ENCODE peak calls at places on chromosomes 3 and 15, in ten cellular contexts. M is neural progenitor cell; I is GM23248; U is CD8-positive, alpha-beta T cell; V is A549; F is stomach; Q is breast epithelium; H is right lobe of liver; E is left ventricle myocardium inferior; J is fibroblast of lung. K is an unnamed sample.

GRCh38 chr3:120119846-120120510 is 25.7 kb upstream of the GSK3B start:
- DNase-seq in F (no peak), J (no peak), E (no peak), I (no peak), Q (no peak), M (no peak), U (no peak), V (no peak), H (no peak), K (no peak)

GRCh38 chr3:110530902-110531301 is 540.7 kb upstream of the NECTIN3 start:
- DNase-seq in H (no peak), Q (no peak), E (no peak), M (no peak), I (no peak), U (no peak), F (no peak), J (no peak), V (no peak), K (no peak)

GRCh38 chr3:127299276-127299675 is 11.4 kb upstream of the PRR20G start:
- DNase-seq in E (no peak), M (no peak), Q (no peak), V (no peak), F (no peak), H (no peak), I (peak; percentile 10), U (no peak), J (no peak), K (no peak)

GRCh38 chr3:27596334-27596841 is 112.2 kb upstream of the SLC4A7 start:
- DNase-seq in J (peak; percentile 38), M (no peak), E (no peak), U (no peak), V (peak; percentile 33), H (no peak), Q (no peak), I (peak; percentile 52), F (no peak), K (no peak)

GRCh38 chr3:151675858-151676615 is 57.7 kb upstream of the AADACL2 start:
- DNase-seq in F (no peak), M (no peak), Q (no peak), V (no peak), U (no peak), I (peak; percentile 28), E (no peak), H (no peak), J (no peak), K (no peak)

GRCh38 chr3:52527732-52528595 is 5.7 kb downstream of the NT5DC2 start:
- DNase-seq in F (no peak), U (no peak), M (no peak), E (peak; percentile 14), I (no peak), Q (peak; percentile 24), J (no peak), H (peak; percentile 16), V (no peak), K (no peak)

GRCh38 chr3:12810963-12811362 is 14.5 kb downstream of the CAND2 start:
- DNase-seq in U (no peak), H (no peak), E (no peak), F (no peak), Q (no peak), I (no peak), J (no peak), M (no peak), V (no peak), K (no peak)

GRCh38 chr3:83849331-83849730 is 1109.5 kb upstream of the CADM2 start:
- DNase-seq in E (no peak), V (no peak), U (no peak), H (no peak), J (no peak), I (no peak), Q (no peak), M (no peak), F (no peak), K (no peak)

GRCh38 chr3:108548304-108548703 is 37.9 kb upstream of the MYH15 start:
- DNase-seq in F (no peak), E (no peak), H (no peak), Q (no peak), M (no peak), J (peak; percentile 35), U (no peak), V (no peak), I (peak; percentile 54), K (no peak)

GRCh38 chr3:12897537-12898289 is 56.3 kb upstream of the RPL32 start:
- DNase-seq in V (no peak), M (no peak), H (peak; percentile 9), J (no peak), F (no peak), I (no peak), Q (no peak), U (no peak), E (no peak), K (peak; percentile 13)

GRCh38 chr3:187642861-187643260 is 27.3 kb downstream of the SST start:
- DNase-seq in Q (no peak), U (no peak), H (no peak), V (no peak), J (no peak), E (no peak), F (no peak), M (no peak), I (no peak), K (no peak)

GRCh38 chr3:194773666-194774455 is 88.2 kb downstream of the FAM43A start:
- DNase-seq in U (no peak), I (peak; percentile 72), V (no peak), M (no peak), E (no peak), F (no peak), J (peak; percentile 40), H (no peak), Q (no peak), K (no peak)

GRCh38 chr15:62346168-62346567 is 181.1 kb upstream of the C2CD4B start:
- DNase-seq in J (no peak), F (no peak), I (no peak), M (no peak), Q (no peak), E (no peak), U (no peak), H (no peak), V (no peak), K (no peak)

GRCh38 chr15:62343397-62343796 is 178.3 kb upstream of the C2CD4B start:
- DNase-seq in Q (no peak), U (no peak), H (no peak), J (no peak), M (no peak), V (no peak), E (no peak), I (no peak), F (no peak), K (no peak)

GRCh38 chr15:62348119-62348518 is 183.0 kb upstream of the C2CD4B start:
- DNase-seq in I (no peak), V (no peak), F (no peak), J (no peak), M (no peak), U (no peak), E (no peak), Q (no peak), H (no peak), K (no peak)

GRCh38 chr15:62342959-62343358 is 177.9 kb upstream of the C2CD4B start:
- DNase-seq in F (no peak), J (no peak), I (no peak), E (no peak), V (no peak), H (no peak), Q (no peak), U (no peak), M (no peak), K (no peak)

GRCh38 chr15:62344806-62345539 is 179.9 kb upstream of the C2CD4B start:
- DNase-seq in E (no peak), J (peak; percentile 57), V (peak; percentile 91), F (peak; percentile 75), M (peak; percentile 92), U (peak; percentile 2), Q (no peak), H (peak; percentile 62), I (peak; percentile 41), K (no peak)
- H3K4me3 ChIP-seq in E (no peak overlapping the region), J (no peak overlapping the region), V (peak overlapping the region; percentile 10), F (peak overlapping the region; percentile 28), M (peak overlapping the region; percentile 32), U (no peak overlapping the region), Q (peak overlapping the region; percentile 56), H (peak overlapping the region; percentile 32), I (no peak overlapping the region), K (no peak overlapping the region)

GRCh38 chr3:138539352-138539751 is 54.7 kb downstream of the CEP70 start:
- DNase-seq in U (no peak), F (no peak), Q (no peak), I (no peak), J (no peak), H (no peak), M (no peak), E (no peak), V (no peak), K (no peak)
- H3K9me3 ChIP-seq in U (peaks cover 7% of the 10 kb centered on the region), F (peaks cover 14% of the 10 kb centered on the region), Q (peaks cover 45% of the 10 kb centered on the region), I (no peaks in the 10 kb centered on the region), J (no peaks in the 10 kb centered on the region), H (no peaks in the 10 kb centered on the region), M (peaks cover 6% of the 10 kb centered on the region), E (peaks cover 41% of the 10 kb centered on the region), V (peaks cover 4% of the 10 kb centered on the region), K (peaks cover 30% of the 10 kb centered on the region)

DNA sequence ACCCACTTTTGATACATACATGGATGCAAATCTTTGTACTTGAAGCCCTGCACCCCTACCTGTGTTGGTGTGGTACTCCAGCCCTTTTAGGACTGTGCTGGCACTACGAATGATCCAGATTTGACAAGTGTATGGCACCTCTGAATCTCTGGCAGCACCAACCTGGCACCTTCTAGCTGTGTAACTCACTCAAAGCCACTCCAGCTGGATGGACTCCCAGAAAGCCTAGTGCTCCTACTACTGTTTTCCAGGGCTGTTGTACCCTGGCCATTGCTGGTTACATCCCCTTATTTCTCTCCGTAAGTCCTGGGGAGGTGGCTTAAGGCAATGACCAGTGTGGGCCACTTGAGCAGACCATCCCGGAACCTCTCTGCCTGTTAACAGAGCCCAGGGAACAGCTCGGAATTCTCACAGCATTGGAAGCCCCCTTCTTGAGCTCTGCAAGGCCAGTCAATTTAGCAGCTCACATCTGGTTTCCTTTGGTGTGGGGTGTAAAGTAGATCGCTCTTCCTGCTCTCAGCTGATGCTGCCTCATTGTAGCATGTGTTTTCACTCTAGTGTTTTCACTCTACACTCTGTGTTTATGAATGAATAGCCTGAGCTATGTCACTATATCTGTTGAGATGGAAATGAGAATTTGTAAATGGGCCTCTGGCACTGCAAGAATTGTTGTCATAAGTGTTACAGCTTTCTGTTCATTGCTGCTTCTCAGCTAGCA is 12.2 kb downstream of the CALML4 start:
- DNase-seq in V (no peak), I (no peak), Q (no peak), J (no peak), E (peak; percentile 50), F (no peak), M (no peak), U (no peak), H (no peak), K (no peak)
- H3K4me1 ChIP-seq in V (no peaks in the 10 kb centered on the region), I (peaks cover 4% of the 10 kb centered on the region), Q (no peaks in the 10 kb centered on the region), J (peaks cover 1% of the 10 kb centered on the region), E (peaks cover 47% of the 10 kb centered on the region), F (peaks cover 13% of the 10 kb centered on the region), M (no peaks in the 10 kb centered on the region), U (no peaks in the 10 kb centered on the region), H (no peaks in the 10 kb centered on the region), K (peaks cover 7% of the 10 kb centered on the region)

DNA sequence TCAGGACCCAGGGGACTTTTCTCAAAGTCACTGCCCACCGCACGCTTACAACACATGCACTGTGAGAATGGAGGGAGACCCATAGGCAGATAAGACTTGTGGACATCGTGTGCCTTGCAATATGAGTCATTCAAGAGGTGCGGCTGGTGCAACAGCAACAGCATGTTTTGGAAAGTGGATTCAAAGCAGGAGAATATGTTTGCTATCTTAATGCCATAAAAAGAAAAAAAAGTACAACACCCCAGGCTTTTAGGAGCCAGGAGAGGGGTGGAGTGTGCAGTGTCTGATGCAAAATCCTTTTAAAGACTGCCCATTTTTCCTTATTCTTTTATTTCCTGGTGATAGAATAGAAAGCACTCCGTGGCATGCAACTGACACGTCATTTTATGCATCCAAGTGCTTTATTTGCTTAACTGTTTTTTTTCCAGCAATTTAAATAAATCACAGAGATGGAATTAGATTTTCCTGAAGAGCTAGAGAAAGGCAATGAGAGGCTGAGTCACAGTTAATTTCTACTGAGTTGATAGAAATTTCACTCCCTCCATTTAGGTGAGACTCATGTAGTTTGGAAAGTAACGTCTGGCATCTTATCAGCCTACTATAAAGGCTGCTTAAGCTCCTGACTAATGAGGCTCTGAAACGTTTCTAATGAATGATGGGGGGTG is 96.3 kb downstream of the NSUN3 start:
- DNase-seq in F (no peak), I (peak; percentile 59), M (no peak), V (peak; percentile 64), E (no peak), H (no peak), U (no peak), Q (no peak), J (peak; percentile 60), K (no peak)
- H3K4me3 ChIP-seq in F (no peak overlapping the region), I (peak overlapping the region; percentile 51), M (no peak overlapping the region), V (peak overlapping the region; percentile 10), E (no peak overlapping the region), H (no peak overlapping the region), U (no peak overlapping the region), Q (no peak overlapping the region), J (no peak overlapping the region), K (no peak overlapping the region)